ENCODE peak calls at places on chromosomes 13 and 19, in ten cellular contexts. H is substantia nigra, V is adrenal gland, A is thyroid gland, K is HAP-1, S is stomach, X is WTC11, C is progenitor cell of endocrine pancreas, T is endodermal cell, U is pulmonary artery endothelial cell. R is an unnamed sample.

GRCh38 chr13:111623743-111624505 is 303.5 kb downstream of the TEX29 start:
- DNase-seq in H (no peak), V (no peak), A (no peak), K (no peak), S (no peak), X (no peak), C (no peak), T (no peak), U (no peak), R (no peak)

GRCh38 chr19:39168258-39169142 is 28.3 kb upstream of the NCCRP1 start:
- DNase-seq in H (no peak), V (no peak), A (no peak), K (no peak), S (no peak), X (no peak), C (no peak), T (no peak), U (no peak), R (no peak)

GRCh38 chr13:87671031-87671823 is at the start of gene SLITRK5:
- DNase-seq in H (peak), V (peak), A (peak), K (peak), S (peak), X (peak), C (peak), T (peak), U (no peak), R (peak)

GRCh38 chr19:31300406-31300805 is 48.8 kb downstream of the TSHZ3 start:
- DNase-seq in H (no peak), V (no peak), A (peak), K (no peak), S (no peak), X (no peak), C (no peak), T (no peak), U (no peak), R (no peak)

GRCh38 chr19:52963229-52963760 is 614 bp upstream of the ZNF816 start:
- DNase-seq in H (no peak), V (peak), A (peak), K (no peak), S (no peak), X (peak), C (no peak), T (peak), U (no peak), R (no peak)

GRCh38 chr19:11152318-11153062 is 3.1 kb downstream of the SPC24 start:
- DNase-seq in H (no peak), V (peak), A (peak), K (no peak), S (peak), X (no peak), C (no peak), T (no peak), U (no peak), R (no peak)

GRCh38 chr13:68190826-68191225 is 960.7 kb upstream of the PCDH9 start:
- DNase-seq in H (no peak), V (no peak), A (no peak), K (no peak), S (no peak), X (no peak), C (no peak), T (no peak), U (no peak), R (no peak)

GRCh38 chr19:13163609-13164364 is 13.6 kb downstream of the IER2 start:
- DNase-seq in H (no peak), V (peak), A (peak), K (peak), S (peak), X (peak), C (peak), T (peak), U (no peak), R (no peak)

GRCh38 chr19:11780431-11781020 is 13.7 kb downstream of the ZNF441 start:
- DNase-seq in H (no peak), V (no peak), A (no peak), K (no peak), S (no peak), X (no peak), C (no peak), T (no peak), U (no peak), R (no peak)

GRCh38 chr19:45973564-45974338 is at the start of gene NOVA2:
- DNase-seq in H (peak), V (peak), A (peak), K (peak), S (peak), X (peak), C (peak), T (peak), U (peak), R (no peak)

GRCh38 chr19:5480427-5480836 is 25.2 kb downstream of the ZNRF4 start:
- DNase-seq in H (no peak), V (peak), A (no peak), K (no peak), S (peak), X (peak), C (no peak), T (peak), U (no peak), R (peak)

GRCh38 chr13:32125221-32125621 is 93.6 kb downstream of the FRY start:
- DNase-seq in H (no peak), V (no peak), A (no peak), K (no peak), S (no peak), X (no peak), C (no peak), T (no peak), U (no peak), R (no peak)

GRCh38 chr19:29420482-29421185 is 105.2 kb upstream of the VSTM2B start:
- DNase-seq in H (no peak), V (no peak), A (no peak), K (no peak), S (no peak), X (no peak), C (no peak), T (no peak), U (no peak), R (no peak)

GRCh38 chr13:106145997-106146864 is 389.2 kb downstream of the EFNB2 start:
- DNase-seq in H (no peak), V (no peak), A (no peak), K (no peak), S (no peak), X (no peak), C (no peak), T (peak), U (no peak), R (no peak)

GRCh38 chr19:9871626-9872338 is 36.7 kb downstream of the PIN1 start:
- DNase-seq in H (no peak), V (no peak), A (no peak), K (no peak), S (no peak), X (no peak), C (no peak), T (peak), U (no peak), R (no peak)

GRCh38 chr13:105139380-105140285 is 1395.8 kb downstream of the EFNB2 start:
- DNase-seq in H (no peak), V (peak), A (peak), K (peak), S (peak), X (peak), C (no peak), T (peak), U (peak), R (peak)

GRCh38 chr13:86087241-86087640 is 288.0 kb upstream of the SLITRK6 start:
- DNase-seq in H (no peak), V (no peak), A (no peak), K (no peak), S (no peak), X (no peak), C (no peak), T (no peak), U (no peak), R (no peak)

GRCh38 chr13:77448689-77449088 is 86.8 kb upstream of the SCEL start:
- DNase-seq in H (no peak), V (peak), A (no peak), K (no peak), S (no peak), X (peak), C (no peak), T (peak), U (no peak), R (no peak)

GRCh38 chr19:16591803-16592556 is 19.8 kb upstream of the SLC35E1 start:
- DNase-seq in H (no peak), V (peak), A (no peak), K (no peak), S (no peak), X (no peak), C (no peak), T (no peak), U (no peak), R (no peak)

GRCh38 chr13:48334534-48335127 is 31.1 kb downstream of the RB1 start:
- DNase-seq in H (no peak), V (no peak), A (no peak), K (peak), S (no peak), X (no peak), C (no peak), T (no peak), U (no peak), R (no peak)

GRCh38 chr13:101019126-101019525 is 344.5 kb upstream of the TMTC4 start:
- DNase-seq in H (no peak), V (no peak), A (no peak), K (no peak), S (no peak), X (no peak), C (no peak), T (no peak), U (no peak), R (no peak)

GRCh38 chr19:7533281-7533819 is 2.2 kb upstream of the PNPLA6 start:
- DNase-seq in H (peak), V (peak), A (peak), K (no peak), S (peak), X (peak), C (no peak), T (peak), U (no peak), R (no peak)

GRCh38 chr19:778910-779653 is 18.2 kb upstream of the PTBP1 start:
- DNase-seq in H (no peak), V (peak), A (peak), K (no peak), S (no peak), X (no peak), C (no peak), T (peak), U (no peak), R (no peak)

GRCh38 chr13:53151692-53152421 is 123.2 kb downstream of the OLFM4 start:
- DNase-seq in H (peak), V (no peak), A (peak), K (peak), S (peak), X (peak), C (peak), T (peak), U (no peak), R (peak)

GRCh38 chr13:92265408-92265807 is 867.0 kb downstream of the GPC5 start:
- DNase-seq in H (no peak), V (no peak), A (no peak), K (no peak), S (no peak), X (no peak), C (no peak), T (no peak), U (no peak), R (no peak)

GRCh38 chr19:12749938-12750521 is 1.6 kb upstream of the BEST2 start:
- DNase-seq in H (no peak), V (no peak), A (no peak), K (no peak), S (no peak), X (no peak), C (no peak), T (no peak), U (no peak), R (no peak)

GRCh38 chr13:105814902-105815250 is 720.6 kb downstream of the EFNB2 start:
- DNase-seq in H (no peak), V (no peak), A (no peak), K (no peak), S (no peak), X (no peak), C (no peak), T (no peak), U (no peak), R (no peak)

GRCh38 chr19:47776568-47776967 is 1.9 kb upstream of the SELENOW start:
- DNase-seq in H (no peak), V (no peak), A (no peak), K (no peak), S (no peak), X (no peak), C (no peak), T (no peak), U (peak), R (no peak)

GRCh38 chr19:23118400-23118799 is 1.6 kb downstream of the ZNF730 start:
- DNase-seq in H (no peak), V (no peak), A (no peak), K (no peak), S (no peak), X (peak), C (no peak), T (no peak), U (no peak), R (no peak)

GRCh38 chr19:4744451-4745170 is 21.0 kb upstream of the DPP9 start:
- DNase-seq in H (no peak), V (peak), A (no peak), K (no peak), S (no peak), X (no peak), C (no peak), T (no peak), U (no peak), R (no peak)

GRCh38 chr13:89363144-89363543 is 1692.0 kb downstream of the SLITRK5 start:
- DNase-seq in H (no peak), V (no peak), A (no peak), K (no peak), S (no peak), X (peak), C (no peak), T (peak), U (no peak), R (no peak)